ENCODE peak calls at places on chromosomes 5 and 9, in four cellular contexts. B, W, Q and Y are unnamed samples.

GRCh38 chr5:151037561-151038291 is 17.3 kb downstream of the GPX3 start:
- DNase-seq in B (peak), W (no peak), Q (no peak), Y (no peak)

GRCh38 chr5:170572453-170572852 is 68.6 kb downstream of the KCNIP1 start:
- DNase-seq in B (no peak), W (no peak), Q (no peak), Y (no peak)

GRCh38 chr9:130939405-130939941 is 426 bp upstream of the FIBCD1 start:
- DNase-seq in B (peak), W (no peak), Q (peak), Y (peak)

GRCh38 chr5:151274666-151275065 is 21.7 kb downstream of the GM2A start:
- DNase-seq in B (no peak), W (no peak), Q (no peak), Y (no peak)

GRCh38 chr9:113350338-113350672 is 964 bp downstream of the BSPRY start:
- DNase-seq in B (no peak), W (no peak), Q (no peak), Y (no peak)

GRCh38 chr9:76697554-76697953 is 66.7 kb upstream of the PCA3 start:
- DNase-seq in B (no peak), W (no peak), Q (no peak), Y (no peak)

GRCh38 chr5:74543162-74543995 is 97.1 kb downstream of the ENC1 start:
- DNase-seq in B (peak), W (peak), Q (peak), Y (peak)

GRCh38 chr9:17906204-17906840 is 327.5 kb downstream of the SH3GL2 start:
- DNase-seq in B (no peak), W (no peak), Q (peak), Y (peak)

GRCh38 chr5:177089825-177090641 is 3.3 kb downstream of the FGFR4 start:
- DNase-seq in B (no peak), W (no peak), Q (no peak), Y (no peak)

GRCh38 chr5:177093082-177093712 is 6.5 kb downstream of the FGFR4 start:
- DNase-seq in B (no peak), W (no peak), Q (no peak), Y (no peak)

GRCh38 chr5:177090813-177091212 is 4.1 kb downstream of the FGFR4 start:
- DNase-seq in B (no peak), W (no peak), Q (no peak), Y (no peak)

GRCh38 chr5:177092178-177093081 is 5.7 kb downstream of the FGFR4 start:
- DNase-seq in B (no peak), W (no peak), Q (no peak), Y (no peak)

GRCh38 chr5:177091232-177091631 is 4.5 kb downstream of the FGFR4 start:
- DNase-seq in B (no peak), W (no peak), Q (no peak), Y (no peak)
- H4K5ac ChIP-seq in B (no peak), W (no peak), Q (no peak), Y (no peak)

GRCh38 chr9:110186254-110186653 is 21.7 kb downstream of the C9orf152 start:
- DNase-seq in B (peak), W (no peak), Q (no peak), Y (no peak)

GRCh38 chr9:110189559-110190311 is 18.2 kb downstream of the C9orf152 start:
- DNase-seq in B (no peak), W (no peak), Q (no peak), Y (no peak)

GRCh38 chr9:110185806-110186205 is 22.2 kb downstream of the C9orf152 start:
- DNase-seq in B (no peak), W (no peak), Q (no peak), Y (no peak)

GRCh38 chr9:110189001-110189400 is 19.0 kb downstream of the C9orf152 start:
- DNase-seq in B (peak), W (no peak), Q (no peak), Y (no peak)

GRCh38 chr9:110187126-110187525 is 20.8 kb downstream of the C9orf152 start:
- DNase-seq in B (no peak), W (no peak), Q (no peak), Y (no peak)
- H2BK120ac ChIP-seq in B (no peak), W (no peak), Q (no peak), Y (no peak)

DNA sequence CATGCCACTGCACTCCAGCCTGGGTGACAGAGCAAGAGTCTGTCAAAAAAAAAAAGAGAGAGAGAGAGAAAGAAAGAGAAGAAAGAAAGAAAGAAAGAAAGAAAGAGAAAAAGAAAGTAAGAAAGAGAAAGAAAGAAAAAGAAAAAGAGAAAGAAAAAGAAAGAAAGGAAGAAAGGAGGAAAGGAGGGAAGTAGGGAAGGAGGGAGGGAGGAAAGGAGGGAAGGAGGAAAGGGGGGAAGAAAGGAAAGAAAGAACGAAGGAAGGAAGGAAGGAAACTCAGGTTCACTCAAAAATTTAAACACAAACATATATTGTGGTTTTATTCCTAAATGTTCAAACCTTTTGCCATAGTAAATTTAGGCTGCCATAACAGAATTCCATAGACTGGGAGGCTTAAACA is 453.0 kb downstream of the SLCO4C1 start:
- DNase-seq in B (no peak), W (no peak), Q (no peak), Y (no peak)
- H3K9ac ChIP-seq in B (no peak), W (no peak), Q (no peak), Y (no peak)

DNA sequence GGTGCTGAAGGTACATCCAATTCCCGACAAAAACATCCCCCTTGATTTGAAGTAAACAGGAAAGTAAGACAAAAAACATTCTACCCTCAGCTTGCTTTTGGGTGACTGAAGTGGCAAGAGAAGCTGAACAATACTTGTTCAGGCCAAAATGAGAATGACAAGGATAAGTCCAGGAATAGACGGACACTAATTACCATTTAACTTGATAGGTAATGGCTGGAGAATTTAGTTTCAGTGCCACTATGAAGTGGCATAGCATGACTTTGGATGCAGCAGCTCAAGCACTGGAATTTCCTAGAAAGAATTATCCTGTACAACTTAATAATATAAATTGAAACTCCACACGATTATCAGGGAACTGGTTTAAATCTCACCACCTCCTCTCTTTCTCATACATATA is 49.7 kb downstream of the HOMER1 start:
- DNase-seq in B (no peak), W (no peak), Q (no peak), Y (no peak)
- H4K5ac ChIP-seq in B (no peak), W (no peak), Q (no peak), Y (no peak)

GRCh38 chr5:30802961-30803705 is 390.4 kb upstream of the CDH6 start:
- DNase-seq in B (peak), W (no peak), Q (no peak), Y (no peak)

GRCh38 chr5:30809907-30810306 is 383.6 kb upstream of the CDH6 start:
- DNase-seq in B (no peak), W (no peak), Q (no peak), Y (no peak)

GRCh38 chr5:30808996-30809395 is 384.5 kb upstream of the CDH6 start:
- DNase-seq in B (peak), W (no peak), Q (no peak), Y (peak)

DNA sequence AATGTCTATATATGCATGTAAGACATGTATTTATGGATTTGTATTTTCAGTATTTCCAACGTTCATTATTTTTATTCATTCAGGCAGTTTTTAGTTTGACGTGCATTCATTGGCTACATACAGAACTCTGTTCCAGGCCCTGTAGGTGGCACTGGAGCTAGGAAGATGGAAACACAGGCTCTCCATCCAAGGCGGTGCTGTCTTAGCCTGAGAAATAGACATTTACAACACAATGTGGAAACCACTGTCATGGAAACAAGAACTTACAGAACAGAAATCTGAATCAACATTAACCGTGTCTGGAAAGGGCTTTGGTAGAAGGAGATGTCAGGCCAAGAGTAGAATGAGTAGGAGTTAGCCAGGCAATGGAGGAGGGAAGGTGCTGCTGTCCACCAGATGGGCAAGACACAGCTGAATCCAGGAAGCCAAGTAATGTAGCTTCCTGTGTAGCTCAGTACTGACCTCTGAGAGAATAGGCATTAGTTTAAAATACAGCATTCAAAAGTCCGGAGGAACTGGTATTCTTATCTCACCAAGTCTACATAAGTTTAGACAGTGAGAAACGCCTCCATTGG is 388.7 kb upstream of the CDH6 start:
- DNase-seq in B (peak), W (peak), Q (peak), Y (peak)
- H2BK120ac ChIP-seq in B (peak), W (no peak), Q (no peak), Y (no peak)

GRCh38 chr9:137689745-137690529 is 71.1 kb downstream of the EHMT1 start:
- DNase-seq in B (peak), W (no peak), Q (no peak), Y (no peak)
- H3K9ac ChIP-seq in B (no peak), W (no peak), Q (no peak), Y (no peak)